ENCODE peak calls at places on chromosomes 1 and 21, in nine cellular contexts. One of them, this sample, is unnamed.

GRCh38 chr1:57597036-57597435 is 173.2 kb upstream of the DAB1 start:
- DNase-seq in activated CD4-positive, alpha-beta T cell treated with anti-CD3 and anti-CD28 coated beads, Interleukin-2, amount 10 ng/mL, durations not matched to agents 7 days and 5 days: no peak
- DNase-seq in activated naive CD4-positive, alpha-beta T cell: no peak
- DNase-seq in HEK293T: no peak
- DNase-seq in GM20000: no peak
- DNase-seq in A172: no peak
- DNase-seq in adrenal gland: no peak
- DNase-seq in testis: no peak
- DNase-seq in CD4-positive, alpha-beta T cell: no peak
- DNase-seq in this sample: no peak

GRCh38 chr1:147760481-147761260 is at the start of gene GJA5:
- DNase-seq in activated CD4-positive, alpha-beta T cell treated with anti-CD3 and anti-CD28 coated beads, Interleukin-2, amount 10 ng/mL, durations not matched to agents 7 days and 5 days: no peak
- DNase-seq in activated naive CD4-positive, alpha-beta T cell: no peak
- DNase-seq in HEK293T: no peak
- DNase-seq in GM20000: no peak
- DNase-seq in A172: no peak
- DNase-seq in adrenal gland: no peak
- DNase-seq in testis: no peak
- DNase-seq in CD4-positive, alpha-beta T cell: no peak
- DNase-seq in this sample: no peak

GRCh38 chr1:237390798-237391197 is 348.8 kb downstream of the RYR2 start:
- DNase-seq in activated CD4-positive, alpha-beta T cell treated with anti-CD3 and anti-CD28 coated beads, Interleukin-2, amount 10 ng/mL, durations not matched to agents 7 days and 5 days: no peak
- DNase-seq in activated naive CD4-positive, alpha-beta T cell: no peak
- DNase-seq in HEK293T: no peak
- DNase-seq in GM20000: no peak
- DNase-seq in A172: no peak
- DNase-seq in adrenal gland: no peak
- DNase-seq in testis: no peak
- DNase-seq in CD4-positive, alpha-beta T cell: no peak
- DNase-seq in this sample: no peak

GRCh38 chr1:203860396-203860951 is 925 bp upstream of the SNRPE start:
- DNase-seq in activated CD4-positive, alpha-beta T cell treated with anti-CD3 and anti-CD28 coated beads, Interleukin-2, amount 10 ng/mL, durations not matched to agents 7 days and 5 days: no peak
- DNase-seq in activated naive CD4-positive, alpha-beta T cell: no peak
- DNase-seq in HEK293T: peak
- DNase-seq in GM20000: no peak
- DNase-seq in A172: peak
- DNase-seq in adrenal gland: peak
- DNase-seq in testis: peak
- DNase-seq in CD4-positive, alpha-beta T cell: no peak
- DNase-seq in this sample: no peak

GRCh38 chr1:36384542-36385409 is 948 bp downstream of the STK40 start:
- DNase-seq in activated CD4-positive, alpha-beta T cell treated with anti-CD3 and anti-CD28 coated beads, Interleukin-2, amount 10 ng/mL, durations not matched to agents 7 days and 5 days: peak
- DNase-seq in activated naive CD4-positive, alpha-beta T cell: no peak
- DNase-seq in HEK293T: peak
- DNase-seq in GM20000: peak
- DNase-seq in A172: peak
- DNase-seq in adrenal gland: peak
- DNase-seq in testis: peak
- DNase-seq in CD4-positive, alpha-beta T cell: no peak
- DNase-seq in this sample: peak

GRCh38 chr1:53580009-53580400 is 120.8 kb downstream of the DMRTB1 start:
- DNase-seq in activated CD4-positive, alpha-beta T cell treated with anti-CD3 and anti-CD28 coated beads, Interleukin-2, amount 10 ng/mL, durations not matched to agents 7 days and 5 days: no peak
- DNase-seq in activated naive CD4-positive, alpha-beta T cell: no peak
- DNase-seq in HEK293T: no peak
- DNase-seq in GM20000: no peak
- DNase-seq in A172: no peak
- DNase-seq in adrenal gland: no peak
- DNase-seq in testis: no peak
- DNase-seq in CD4-positive, alpha-beta T cell: no peak
- DNase-seq in this sample: no peak

GRCh38 chr1:171833091-171833822 is 8.0 kb upstream of the DNM3 start:
- DNase-seq in activated CD4-positive, alpha-beta T cell treated with anti-CD3 and anti-CD28 coated beads, Interleukin-2, amount 10 ng/mL, durations not matched to agents 7 days and 5 days: no peak
- DNase-seq in activated naive CD4-positive, alpha-beta T cell: no peak
- DNase-seq in HEK293T: no peak
- DNase-seq in GM20000: no peak
- DNase-seq in A172: no peak
- DNase-seq in adrenal gland: no peak
- DNase-seq in testis: no peak
- DNase-seq in CD4-positive, alpha-beta T cell: no peak
- DNase-seq in this sample: no peak

GRCh38 chr1:30572192-30572591 is 151.2 kb downstream of the MATN1 start:
- DNase-seq in activated CD4-positive, alpha-beta T cell treated with anti-CD3 and anti-CD28 coated beads, Interleukin-2, amount 10 ng/mL, durations not matched to agents 7 days and 5 days: no peak
- DNase-seq in activated naive CD4-positive, alpha-beta T cell: no peak
- DNase-seq in HEK293T: no peak
- DNase-seq in GM20000: no peak
- DNase-seq in A172: peak
- DNase-seq in adrenal gland: no peak
- DNase-seq in testis: no peak
- DNase-seq in CD4-positive, alpha-beta T cell: no peak
- DNase-seq in this sample: no peak

GRCh38 chr1:153968000-153968363 is 280 bp downstream of the CREB3L4 start:
- DNase-seq in activated CD4-positive, alpha-beta T cell treated with anti-CD3 and anti-CD28 coated beads, Interleukin-2, amount 10 ng/mL, durations not matched to agents 7 days and 5 days: no peak
- DNase-seq in activated naive CD4-positive, alpha-beta T cell: no peak
- DNase-seq in HEK293T: no peak
- DNase-seq in GM20000: no peak
- DNase-seq in A172: no peak
- DNase-seq in adrenal gland: no peak
- DNase-seq in testis: peak
- DNase-seq in CD4-positive, alpha-beta T cell: no peak
- DNase-seq in this sample: no peak

GRCh38 chr1:150168960-150169565 is 19.3 kb downstream of the PLEKHO1 start:
- DNase-seq in activated CD4-positive, alpha-beta T cell treated with anti-CD3 and anti-CD28 coated beads, Interleukin-2, amount 10 ng/mL, durations not matched to agents 7 days and 5 days: peak
- DNase-seq in activated naive CD4-positive, alpha-beta T cell: peak
- DNase-seq in HEK293T: peak
- DNase-seq in GM20000: peak
- DNase-seq in A172: peak
- DNase-seq in adrenal gland: peak
- DNase-seq in testis: peak
- DNase-seq in CD4-positive, alpha-beta T cell: peak
- DNase-seq in this sample: peak

GRCh38 chr1:103197266-103197665 is 88.9 kb upstream of the COL11A1 start:
- DNase-seq in activated CD4-positive, alpha-beta T cell treated with anti-CD3 and anti-CD28 coated beads, Interleukin-2, amount 10 ng/mL, durations not matched to agents 7 days and 5 days: no peak
- DNase-seq in activated naive CD4-positive, alpha-beta T cell: no peak
- DNase-seq in HEK293T: no peak
- DNase-seq in GM20000: no peak
- DNase-seq in A172: peak
- DNase-seq in adrenal gland: no peak
- DNase-seq in testis: no peak
- DNase-seq in CD4-positive, alpha-beta T cell: no peak
- DNase-seq in this sample: no peak

GRCh38 chr1:37442139-37442538 is 32.2 kb upstream of the ZC3H12A start:
- DNase-seq in activated CD4-positive, alpha-beta T cell treated with anti-CD3 and anti-CD28 coated beads, Interleukin-2, amount 10 ng/mL, durations not matched to agents 7 days and 5 days: no peak
- DNase-seq in activated naive CD4-positive, alpha-beta T cell: no peak
- DNase-seq in HEK293T: no peak
- DNase-seq in GM20000: no peak
- DNase-seq in A172: no peak
- DNase-seq in adrenal gland: no peak
- DNase-seq in testis: no peak
- DNase-seq in CD4-positive, alpha-beta T cell: no peak
- DNase-seq in this sample: no peak

GRCh38 chr1:73673980-73674379 is 524.0 kb downstream of the LRRIQ3 start:
- DNase-seq in activated CD4-positive, alpha-beta T cell treated with anti-CD3 and anti-CD28 coated beads, Interleukin-2, amount 10 ng/mL, durations not matched to agents 7 days and 5 days: no peak
- DNase-seq in activated naive CD4-positive, alpha-beta T cell: no peak
- DNase-seq in HEK293T: no peak
- DNase-seq in GM20000: no peak
- DNase-seq in A172: no peak
- DNase-seq in adrenal gland: no peak
- DNase-seq in testis: no peak
- DNase-seq in CD4-positive, alpha-beta T cell: no peak
- DNase-seq in this sample: no peak

GRCh38 chr1:201769966-201770365 is 59.0 kb upstream of the IPO9 start:
- DNase-seq in activated CD4-positive, alpha-beta T cell treated with anti-CD3 and anti-CD28 coated beads, Interleukin-2, amount 10 ng/mL, durations not matched to agents 7 days and 5 days: no peak
- DNase-seq in activated naive CD4-positive, alpha-beta T cell: no peak
- DNase-seq in HEK293T: no peak
- DNase-seq in GM20000: no peak
- DNase-seq in A172: peak
- DNase-seq in adrenal gland: no peak
- DNase-seq in testis: peak
- DNase-seq in CD4-positive, alpha-beta T cell: no peak
- DNase-seq in this sample: no peak

GRCh38 chr21:18430341-18430740 is 26.8 kb upstream of the TMPRSS15 start:
- DNase-seq in activated CD4-positive, alpha-beta T cell treated with anti-CD3 and anti-CD28 coated beads, Interleukin-2, amount 10 ng/mL, durations not matched to agents 7 days and 5 days: no peak
- DNase-seq in activated naive CD4-positive, alpha-beta T cell: no peak
- DNase-seq in HEK293T: no peak
- DNase-seq in GM20000: no peak
- DNase-seq in A172: no peak
- DNase-seq in adrenal gland: no peak
- DNase-seq in testis: no peak
- DNase-seq in CD4-positive, alpha-beta T cell: no peak
- DNase-seq in this sample: peak

GRCh38 chr1:10646347-10646861 is 150.0 kb downstream of the CASZ1 start:
- DNase-seq in activated CD4-positive, alpha-beta T cell treated with anti-CD3 and anti-CD28 coated beads, Interleukin-2, amount 10 ng/mL, durations not matched to agents 7 days and 5 days: no peak
- DNase-seq in activated naive CD4-positive, alpha-beta T cell: no peak
- DNase-seq in HEK293T: peak
- DNase-seq in GM20000: no peak
- DNase-seq in A172: peak
- DNase-seq in adrenal gland: no peak
- DNase-seq in testis: no peak
- DNase-seq in CD4-positive, alpha-beta T cell: no peak
- DNase-seq in this sample: no peak

GRCh38 chr1:82485591-82486369 is 685.0 kb downstream of the ADGRL2 start:
- DNase-seq in activated CD4-positive, alpha-beta T cell treated with anti-CD3 and anti-CD28 coated beads, Interleukin-2, amount 10 ng/mL, durations not matched to agents 7 days and 5 days: no peak
- DNase-seq in activated naive CD4-positive, alpha-beta T cell: no peak
- DNase-seq in HEK293T: no peak
- DNase-seq in GM20000: no peak
- DNase-seq in A172: peak
- DNase-seq in adrenal gland: peak
- DNase-seq in testis: peak
- DNase-seq in CD4-positive, alpha-beta T cell: no peak
- DNase-seq in this sample: no peak

GRCh38 chr1:2228684-2229031 is 539 bp downstream of the SKI start:
- DNase-seq in activated CD4-positive, alpha-beta T cell treated with anti-CD3 and anti-CD28 coated beads, Interleukin-2, amount 10 ng/mL, durations not matched to agents 7 days and 5 days: no peak
- DNase-seq in activated naive CD4-positive, alpha-beta T cell: peak
- DNase-seq in HEK293T: no peak
- DNase-seq in GM20000: peak
- DNase-seq in A172: no peak
- DNase-seq in adrenal gland: no peak
- DNase-seq in testis: no peak
- DNase-seq in CD4-positive, alpha-beta T cell: no peak
- DNase-seq in this sample: no peak

GRCh38 chr1:206041640-206042039 is 11.3 kb upstream of the RHEX start:
- DNase-seq in activated CD4-positive, alpha-beta T cell treated with anti-CD3 and anti-CD28 coated beads, Interleukin-2, amount 10 ng/mL, durations not matched to agents 7 days and 5 days: no peak
- DNase-seq in activated naive CD4-positive, alpha-beta T cell: no peak
- DNase-seq in HEK293T: no peak
- DNase-seq in GM20000: no peak
- DNase-seq in A172: no peak
- DNase-seq in adrenal gland: no peak
- DNase-seq in testis: peak
- DNase-seq in CD4-positive, alpha-beta T cell: no peak
- DNase-seq in this sample: no peak

GRCh38 chr1:64581786-64582185 is 111.9 kb downstream of the CACHD1 start:
- DNase-seq in activated CD4-positive, alpha-beta T cell treated with anti-CD3 and anti-CD28 coated beads, Interleukin-2, amount 10 ng/mL, durations not matched to agents 7 days and 5 days: no peak
- DNase-seq in activated naive CD4-positive, alpha-beta T cell: no peak
- DNase-seq in HEK293T: no peak
- DNase-seq in GM20000: no peak
- DNase-seq in A172: no peak
- DNase-seq in adrenal gland: no peak
- DNase-seq in testis: no peak
- DNase-seq in CD4-positive, alpha-beta T cell: no peak
- DNase-seq in this sample: no peak

GRCh38 chr1:1883092-1883858 is 7.6 kb downstream of the GNB1 start:
- DNase-seq in activated CD4-positive, alpha-beta T cell treated with anti-CD3 and anti-CD28 coated beads, Interleukin-2, amount 10 ng/mL, durations not matched to agents 7 days and 5 days: no peak
- DNase-seq in activated naive CD4-positive, alpha-beta T cell: no peak
- DNase-seq in HEK293T: peak
- DNase-seq in GM20000: no peak
- DNase-seq in A172: no peak
- DNase-seq in adrenal gland: no peak
- DNase-seq in testis: no peak
- DNase-seq in CD4-positive, alpha-beta T cell: no peak
- DNase-seq in this sample: no peak

GRCh38 chr1:52603680-52604501 is 1.7 kb downstream of the GPX7 start:
- DNase-seq in activated CD4-positive, alpha-beta T cell treated with anti-CD3 and anti-CD28 coated beads, Interleukin-2, amount 10 ng/mL, durations not matched to agents 7 days and 5 days: no peak
- DNase-seq in activated naive CD4-positive, alpha-beta T cell: no peak
- DNase-seq in HEK293T: no peak
- DNase-seq in GM20000: peak
- DNase-seq in A172: no peak
- DNase-seq in adrenal gland: no peak
- DNase-seq in testis: peak
- DNase-seq in CD4-positive, alpha-beta T cell: no peak
- DNase-seq in this sample: no peak

GRCh38 chr1:234987415-234988159 is 141.1 kb downstream of the TOMM20 start:
- DNase-seq in activated CD4-positive, alpha-beta T cell treated with anti-CD3 and anti-CD28 coated beads, Interleukin-2, amount 10 ng/mL, durations not matched to agents 7 days and 5 days: no peak
- DNase-seq in activated naive CD4-positive, alpha-beta T cell: no peak
- DNase-seq in HEK293T: no peak
- DNase-seq in GM20000: peak
- DNase-seq in A172: peak
- DNase-seq in adrenal gland: peak
- DNase-seq in testis: peak
- DNase-seq in CD4-positive, alpha-beta T cell: no peak
- DNase-seq in this sample: no peak

GRCh38 chr1:29805896-29806160 is 569.5 kb downstream of the PTPRU start:
- DNase-seq in activated CD4-positive, alpha-beta T cell treated with anti-CD3 and anti-CD28 coated beads, Interleukin-2, amount 10 ng/mL, durations not matched to agents 7 days and 5 days: no peak
- DNase-seq in activated naive CD4-positive, alpha-beta T cell: no peak
- DNase-seq in HEK293T: no peak
- DNase-seq in GM20000: no peak
- DNase-seq in A172: no peak
- DNase-seq in adrenal gland: no peak
- DNase-seq in testis: no peak
- DNase-seq in CD4-positive, alpha-beta T cell: no peak
- DNase-seq in this sample: no peak

GRCh38 chr1:206572835-206573771 is 39.2 kb downstream of the EIF2D start:
- DNase-seq in activated CD4-positive, alpha-beta T cell treated with anti-CD3 and anti-CD28 coated beads, Interleukin-2, amount 10 ng/mL, durations not matched to agents 7 days and 5 days: no peak
- DNase-seq in activated naive CD4-positive, alpha-beta T cell: no peak
- DNase-seq in HEK293T: no peak
- DNase-seq in GM20000: no peak
- DNase-seq in A172: no peak
- DNase-seq in adrenal gland: no peak
- DNase-seq in testis: no peak
- DNase-seq in CD4-positive, alpha-beta T cell: no peak
- DNase-seq in this sample: peak

GRCh38 chr1:6148497-6149241 is 31.5 kb downstream of the CHD5 start:
- DNase-seq in activated CD4-positive, alpha-beta T cell treated with anti-CD3 and anti-CD28 coated beads, Interleukin-2, amount 10 ng/mL, durations not matched to agents 7 days and 5 days: peak
- DNase-seq in activated naive CD4-positive, alpha-beta T cell: peak
- DNase-seq in HEK293T: peak
- DNase-seq in GM20000: peak
- DNase-seq in A172: no peak
- DNase-seq in adrenal gland: peak
- DNase-seq in testis: peak
- DNase-seq in CD4-positive, alpha-beta T cell: peak
- DNase-seq in this sample: no peak

GRCh38 chr1:32715901-32716311 is 13.3 kb upstream of the SYNC start:
- DNase-seq in activated CD4-positive, alpha-beta T cell treated with anti-CD3 and anti-CD28 coated beads, Interleukin-2, amount 10 ng/mL, durations not matched to agents 7 days and 5 days: no peak
- DNase-seq in activated naive CD4-positive, alpha-beta T cell: no peak
- DNase-seq in HEK293T: no peak
- DNase-seq in GM20000: no peak
- DNase-seq in A172: no peak
- DNase-seq in adrenal gland: no peak
- DNase-seq in testis: no peak
- DNase-seq in CD4-positive, alpha-beta T cell: no peak
- DNase-seq in this sample: no peak

GRCh38 chr1:32933742-32934322 is 30.8 kb downstream of the RNF19B start:
- DNase-seq in activated CD4-positive, alpha-beta T cell treated with anti-CD3 and anti-CD28 coated beads, Interleukin-2, amount 10 ng/mL, durations not matched to agents 7 days and 5 days: no peak
- DNase-seq in activated naive CD4-positive, alpha-beta T cell: no peak
- DNase-seq in HEK293T: no peak
- DNase-seq in GM20000: no peak
- DNase-seq in A172: peak
- DNase-seq in adrenal gland: peak
- DNase-seq in testis: no peak
- DNase-seq in CD4-positive, alpha-beta T cell: no peak
- DNase-seq in this sample: no peak

GRCh38 chr1:211490038-211490678 is 1.8 kb downstream of the RD3 start:
- DNase-seq in activated CD4-positive, alpha-beta T cell treated with anti-CD3 and anti-CD28 coated beads, Interleukin-2, amount 10 ng/mL, durations not matched to agents 7 days and 5 days: no peak
- DNase-seq in activated naive CD4-positive, alpha-beta T cell: no peak
- DNase-seq in HEK293T: no peak
- DNase-seq in GM20000: no peak
- DNase-seq in A172: no peak
- DNase-seq in adrenal gland: no peak
- DNase-seq in testis: no peak
- DNase-seq in CD4-positive, alpha-beta T cell: no peak
- DNase-seq in this sample: no peak

GRCh38 chr1:157806431-157807149 is 13.3 kb downstream of the FCRL1 start:
- DNase-seq in activated CD4-positive, alpha-beta T cell treated with anti-CD3 and anti-CD28 coated beads, Interleukin-2, amount 10 ng/mL, durations not matched to agents 7 days and 5 days: no peak
- DNase-seq in activated naive CD4-positive, alpha-beta T cell: no peak
- DNase-seq in HEK293T: no peak
- DNase-seq in GM20000: peak
- DNase-seq in A172: no peak
- DNase-seq in adrenal gland: no peak
- DNase-seq in testis: no peak
- DNase-seq in CD4-positive, alpha-beta T cell: no peak
- DNase-seq in this sample: no peak

GRCh38 chr1:224454337-224455055 is 19.9 kb upstream of the WDR26 start:
- DNase-seq in activated CD4-positive, alpha-beta T cell treated with anti-CD3 and anti-CD28 coated beads, Interleukin-2, amount 10 ng/mL, durations not matched to agents 7 days and 5 days: no peak
- DNase-seq in activated naive CD4-positive, alpha-beta T cell: no peak
- DNase-seq in HEK293T: no peak
- DNase-seq in GM20000: no peak
- DNase-seq in A172: no peak
- DNase-seq in adrenal gland: no peak
- DNase-seq in testis: no peak
- DNase-seq in CD4-positive, alpha-beta T cell: no peak
- DNase-seq in this sample: no peak

This sample was measured in AML-193.